ENCODE peak calls at places on chromosomes 2 and 18, in four cellular contexts. A is prostate gland, N is Peyer's patch, D is stomach. X is an unnamed sample. For H3K9me3, the result is how much of the 10 kb centered on the place peaks cover.

GRCh38 chr18:28127228-28127627 is 49.7 kb downstream of the CDH2 start:
- DNase-seq in A (no peak), N (no peak), D (peak), X (no peak)

GRCh38 chr18:50429207-50429948 is 54.5 kb downstream of the SKA1 start:
- DNase-seq in A (peak), N (no peak), D (no peak), X (no peak)

GRCh38 chr18:11377766-11378540 is 228.6 kb upstream of the PIEZO2 start:
- DNase-seq in A (no peak), N (no peak), D (no peak), X (no peak)

GRCh38 chr18:50133526-50133925 is 61.4 kb downstream of the MYO5B start:
- DNase-seq in A (no peak), N (no peak), D (no peak), X (no peak)

GRCh38 chr18:45722899-45723298 is 1.1 kb upstream of the SLC14A1 start:
- DNase-seq in A (peak), N (peak), D (peak), X (no peak)

GRCh38 chr2:171985076-171985475 is 14.7 kb upstream of the METAP1D start:
- DNase-seq in A (no peak), N (no peak), D (no peak), X (no peak)

GRCh38 chr2:157899125-157899839 is 23.2 kb upstream of the ACVR1 start:
- DNase-seq in A (no peak), N (no peak), D (no peak), X (no peak)

GRCh38 chr18:38402509-38402908 is 836.9 kb upstream of the CELF4 start:
- DNase-seq in A (no peak), N (no peak), D (no peak), X (no peak)

GRCh38 chr2:233698740-233699139 is 6.0 kb downstream of the UGT1A6 start:
- DNase-seq in A (no peak), N (no peak), D (no peak), X (no peak)

GRCh38 chr2:101790856-101791255 is 93.3 kb downstream of the MAP4K4 start:
- DNase-seq in A (no peak), N (no peak), D (no peak), X (no peak)

DNA sequence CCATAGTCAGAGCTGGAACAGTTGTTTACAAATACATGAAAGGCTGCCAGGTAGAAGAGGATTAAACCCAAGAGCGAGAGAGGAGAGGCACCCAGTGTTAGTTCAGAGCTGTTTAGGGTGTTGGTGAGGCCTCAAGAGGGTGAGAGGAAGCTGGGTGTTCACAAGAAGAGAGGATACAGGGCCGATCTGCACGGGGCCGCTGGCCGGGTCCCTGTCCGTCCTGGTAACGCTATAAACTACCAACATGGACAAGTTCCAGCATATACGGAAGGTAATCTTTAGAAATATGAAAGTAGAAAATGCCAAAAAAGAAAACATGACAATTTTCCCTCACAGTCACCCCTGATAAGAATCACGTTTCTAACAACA is 109.7 kb downstream of the TMEM18 start:
- DNase-seq in A (no peak), N (no peak), D (no peak), X (peak)
- TF ChIP-seq POLR2A in A (no peak), N (no peak), D (no peak), X (no peak)

DNA sequence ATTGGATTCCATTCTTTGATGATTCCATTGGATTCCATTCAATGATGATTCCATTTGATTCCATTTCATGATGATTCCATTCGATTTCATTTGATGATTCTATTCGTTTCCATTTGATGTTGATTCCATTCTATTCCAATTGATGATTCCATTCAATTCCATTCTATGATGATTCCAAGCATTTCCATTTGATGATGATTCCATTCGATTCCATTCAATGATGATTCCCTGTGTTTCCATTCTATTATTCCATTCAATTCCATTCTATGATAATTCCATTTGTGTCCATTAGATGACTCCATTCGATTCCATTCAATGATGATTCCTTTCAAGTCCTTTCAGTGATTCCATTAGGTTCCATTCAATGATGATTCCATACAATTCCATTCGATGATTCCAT is 1090.5 kb downstream of the RPIA start:
- DNase-seq in A (no peak), N (no peak), D (no peak), X (no peak)
- H3K9me3 ChIP-seq in A (under half), N (under half), D (under half), X (half or more)

GRCh38 chr2:216112926-216113325 is 3.8 kb downstream of the XRCC5 start:
- DNase-seq in A (no peak), N (no peak), D (no peak), X (no peak)

GRCh38 chr2:216115224-216115582 is 6.1 kb downstream of the XRCC5 start:
- DNase-seq in A (no peak), N (no peak), D (no peak), X (no peak)

GRCh38 chr2:216116418-216116817 is 7.3 kb downstream of the XRCC5 start:
- DNase-seq in A (no peak), N (no peak), D (no peak), X (no peak)

GRCh38 chr2:216113572-216113971 is 4.4 kb downstream of the XRCC5 start:
- DNase-seq in A (no peak), N (no peak), D (no peak), X (no peak)

DNA sequence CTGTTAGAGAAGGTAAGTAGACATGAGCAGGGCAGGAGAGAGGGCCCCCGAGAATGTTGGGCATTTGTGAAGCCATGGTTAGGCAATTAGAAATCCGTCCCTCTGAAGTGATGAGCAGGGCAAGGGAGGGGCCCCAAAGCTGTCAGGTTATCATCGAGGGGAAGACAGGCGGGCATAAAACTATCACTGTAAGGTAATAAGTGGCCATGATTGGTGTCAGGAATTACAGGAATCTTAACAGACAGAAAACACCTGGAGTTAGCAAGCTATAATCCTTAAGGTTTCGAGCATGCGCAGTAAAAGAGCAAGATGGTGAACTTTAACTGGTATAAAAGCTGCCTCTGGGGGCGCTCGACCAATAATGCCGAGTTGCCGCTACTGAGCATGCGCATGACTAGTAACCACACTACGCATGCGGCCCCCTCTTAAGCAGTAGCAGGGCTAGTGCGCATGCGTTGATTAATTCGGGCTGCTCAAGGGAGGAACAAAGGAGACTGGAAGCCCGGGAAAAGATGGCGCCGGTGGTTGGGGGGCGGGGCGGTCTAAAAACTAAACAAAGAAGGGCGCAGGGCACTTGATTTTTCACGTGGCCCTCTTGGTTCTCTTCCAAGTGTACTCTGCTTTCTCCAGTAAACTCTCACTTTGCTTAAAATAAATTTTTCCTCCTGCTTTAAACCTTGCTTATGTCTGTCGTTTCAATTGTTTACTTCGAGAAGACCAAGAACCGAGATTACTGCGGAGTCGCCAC is 5.5 kb downstream of the XRCC5 start:
- DNase-seq in A (peak), N (peak), D (peak), X (no peak)
- TF ChIP-seq POLR2A in A (peak), N (no peak), D (no peak), X (peak)

GRCh38 chr18:55464581-55464980 is 123.4 kb downstream of the TCF4 start:
- DNase-seq in A (no peak), N (no peak), D (no peak), X (no peak)
- H3K9me3 ChIP-seq in A (under half), N (under half), D (under half), X (under half)

DNA sequence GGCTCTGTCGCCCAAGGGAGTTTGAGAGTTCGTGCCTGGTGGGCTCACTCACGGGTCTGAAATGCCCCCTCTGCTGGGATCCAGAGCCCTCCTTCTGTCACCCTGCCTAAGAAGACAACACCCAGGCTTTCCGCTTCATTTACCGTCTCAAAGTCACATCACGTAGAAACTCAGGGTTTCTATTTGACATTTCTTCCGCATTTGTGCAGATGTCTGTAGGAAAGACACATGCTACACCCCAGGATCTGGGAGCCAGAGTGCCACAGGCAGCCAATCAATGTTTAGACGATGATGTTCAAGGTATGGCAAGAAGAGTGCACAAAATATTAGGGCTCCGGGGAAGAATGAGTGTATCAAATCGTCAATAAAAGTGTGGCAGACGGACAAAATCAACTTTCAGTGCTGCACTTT is 24.4 kb upstream of the ACKR3 start:
- DNase-seq in A (no peak), N (peak), D (no peak), X (no peak)
- TF ChIP-seq POLR2A in A (no peak), N (no peak), D (no peak), X (no peak)

GRCh38 chr2:63052411-63053234 is 2.0 kb downstream of the OTX1 start:
- DNase-seq in A (no peak), N (no peak), D (no peak), X (no peak)
- H3K9me3 ChIP-seq in A (under half), N (under half), D (under half), X (under half)

X was measured in vagina.